ENCODE peak calls at places on chromosomes 3 and 15, in six cellular contexts. X is OCI-LY7; P is GM12892; S is HEK293T; Z is stimulated activated CD4-positive, alpha-beta T cell treated with anti-CD3 and anti-CD28 coated beads, TNF-alpha, amount 100 ng/mL, for 24 hours; A is EH. V is an unnamed sample.

GRCh38 chr3:51931756-51932155 is 9.9 kb downstream of the RRP9 start:
- DNase-seq in X (no peak), P (no peak), S (no peak), Z (no peak), A (no peak), V (no peak)

GRCh38 chr3:67875338-67875737 is 220.9 kb upstream of the SUCLG2 start:
- DNase-seq in X (no peak), P (no peak), S (no peak), Z (no peak), A (peak; percentile 3), V (no peak)

GRCh38 chr3:189787191-189787590 is 156.0 kb downstream of the TP63 start:
- DNase-seq in X (no peak), P (no peak), S (no peak), Z (no peak), A (no peak), V (no peak)

GRCh38 chr3:65265942-65266341 is 578.1 kb upstream of the ADAMTS9 start:
- DNase-seq in X (no peak), P (no peak), S (no peak), Z (no peak), A (no peak), V (no peak)

GRCh38 chr15:51585953-51586352 is 36.6 kb downstream of the DMXL2 start:
- DNase-seq in X (no peak), P (no peak), S (no peak), Z (no peak), A (no peak), V (no peak)

GRCh38 chr3:113421082-113421481 is 20.2 kb downstream of the CFAP44 start:
- DNase-seq in X (no peak), P (no peak), S (no peak), Z (no peak), A (no peak), V (no peak)

GRCh38 chr3:65479118-65479517 is 559.6 kb downstream of the MAGI1 start:
- DNase-seq in X (no peak), P (no peak), S (no peak), Z (no peak), A (no peak), V (no peak)

GRCh38 chr3:197234947-197235914 is 63.2 kb downstream of the DLG1 start:
- DNase-seq in X (no peak), P (no peak), S (no peak), Z (no peak), A (peak; percentile 21), V (no peak)

GRCh38 chr3:9404680-9405079 is 7.3 kb downstream of the SETD5 start:
- DNase-seq in X (no peak), P (no peak), S (no peak), Z (no peak), A (no peak), V (no peak)

GRCh38 chr15:62391565-62392262 is 226.6 kb upstream of the C2CD4B start:
- DNase-seq in X (peak; percentile 5), P (peak; percentile 24), S (peak; percentile 25), Z (peak; percentile 22), A (peak; percentile 68), V (peak; percentile 23)

GRCh38 chr3:188416041-188416440 is 262.1 kb downstream of the LPP start:
- DNase-seq in X (no peak), P (no peak), S (no peak), Z (no peak), A (peak; percentile 50), V (no peak)

V was measured in Jurkat, Clone E6-1.